ENCODE peak calls at places on chromosomes 2 and 18, in five cellular contexts. One of them, this sample, is unnamed. For H3K9me3, the result is how much of the 10 kb centered on the place peaks cover.

GRCh38 chr2:155895016-155895415 is 437.5 kb downstream of the NR4A2 start:
- DNase-seq in PC-3: peak
- DNase-seq in A549: no peak
- DNase-seq in ovary: no peak
- DNase-seq in DND-41: no peak
- DNase-seq in this sample: no peak

GRCh38 chr2:40403233-40403841 is 48.6 kb downstream of the SLC8A1 start:
- DNase-seq in PC-3: peak
- DNase-seq in A549: no peak
- DNase-seq in ovary: no peak
- DNase-seq in DND-41: no peak
- DNase-seq in this sample: no peak

GRCh38 chr2:88016948-88017779 is 817 bp upstream of the RNU2-63P start:
- DNase-seq in PC-3: no peak
- DNase-seq in A549: peak
- DNase-seq in ovary: no peak
- DNase-seq in DND-41: no peak
- DNase-seq in this sample: peak

GRCh38 chr18:8895341-8895740 is 190.0 kb downstream of the MTCL1 start:
- DNase-seq in PC-3: no peak
- DNase-seq in DND-41: no peak
- DNase-seq in A549: no peak
- DNase-seq in ovary: no peak
- DNase-seq in this sample: no peak

GRCh38 chr18:34467059-34467458 is 242.3 kb upstream of the NOL4 start:
- DNase-seq in A549: no peak
- DNase-seq in PC-3: peak
- DNase-seq in DND-41: no peak
- DNase-seq in ovary: no peak
- DNase-seq in this sample: no peak

GRCh38 chr2:142544173-142544572 is 333.3 kb upstream of the KYNU start:
- DNase-seq in PC-3: no peak
- DNase-seq in ovary: no peak
- DNase-seq in DND-41: no peak
- DNase-seq in A549: no peak
- DNase-seq in this sample: no peak

GRCh38 chr2:241179894-241180293 is 8.6 kb upstream of the ANO7 start:
- DNase-seq in DND-41: no peak
- DNase-seq in A549: no peak
- DNase-seq in ovary: no peak
- DNase-seq in PC-3: no peak
- DNase-seq in this sample: no peak

GRCh38 chr2:106570316-106570715 is 83.2 kb downstream of the CD8B2 start:
- DNase-seq in A549: no peak
- DNase-seq in ovary: no peak
- DNase-seq in DND-41: no peak
- DNase-seq in PC-3: no peak
- DNase-seq in this sample: no peak

GRCh38 chr2:26970244-26970927 is at the start of gene MAPRE3:
- DNase-seq in A549: peak
- DNase-seq in DND-41: peak
- DNase-seq in ovary: peak
- DNase-seq in PC-3: peak
- DNase-seq in this sample: peak

GRCh38 chr18:49546719-49547273 is 15.1 kb upstream of the LIPG start:
- DNase-seq in ovary: no peak
- DNase-seq in DND-41: no peak
- DNase-seq in PC-3: no peak
- DNase-seq in A549: no peak
- DNase-seq in this sample: no peak

GRCh38 chr2:30707304-30707903 is 99.8 kb downstream of the CAPN13 start:
- DNase-seq in ovary: no peak
- DNase-seq in A549: no peak
- DNase-seq in DND-41: no peak
- DNase-seq in PC-3: no peak
- DNase-seq in this sample: no peak

GRCh38 chr2:135909976-135910375 is 33.7 kb upstream of the MCM6 start:
- DNase-seq in A549: no peak
- DNase-seq in ovary: no peak
- DNase-seq in DND-41: no peak
- DNase-seq in PC-3: no peak
- DNase-seq in this sample: no peak

GRCh38 chr2:135149251-135149650 is 97.2 kb downstream of the RAB3GAP1 start:
- DNase-seq in ovary: no peak
- DNase-seq in A549: no peak
- DNase-seq in PC-3: peak
- DNase-seq in DND-41: no peak
- DNase-seq in this sample: no peak

GRCh38 chr2:176161817-176162626 is 4.9 kb downstream of the HOXD3 start:
- DNase-seq in DND-41: no peak
- DNase-seq in PC-3: no peak
- DNase-seq in ovary: no peak
- DNase-seq in A549: no peak
- DNase-seq in this sample: no peak

GRCh38 chr2:151614606-151615306 is 119.5 kb downstream of the NEB start:
- DNase-seq in DND-41: no peak
- DNase-seq in ovary: no peak
- DNase-seq in A549: no peak
- DNase-seq in PC-3: no peak
- DNase-seq in this sample: no peak

GRCh38 chr2:180520206-180520605 is 460.2 kb upstream of the UBE2E3 start:
- DNase-seq in PC-3: peak
- DNase-seq in DND-41: no peak
- DNase-seq in A549: no peak
- DNase-seq in ovary: no peak
- DNase-seq in this sample: no peak

GRCh38 chr2:55441280-55441892 is 21.7 kb upstream of the CCDC88A start:
- DNase-seq in PC-3: no peak
- DNase-seq in DND-41: no peak
- DNase-seq in ovary: no peak
- DNase-seq in A549: no peak
- DNase-seq in this sample: no peak

GRCh38 chr2:190862591-190862991 is 18.0 kb upstream of the GLS start:
- DNase-seq in PC-3: no peak
- DNase-seq in DND-41: no peak
- DNase-seq in A549: no peak
- DNase-seq in ovary: no peak
- DNase-seq in this sample: no peak

GRCh38 chr2:96099861-96100798 is 16.2 kb downstream of the ADRA2B start:
- DNase-seq in ovary: peak
- DNase-seq in PC-3: no peak
- DNase-seq in DND-41: peak
- DNase-seq in A549: no peak
- DNase-seq in this sample: no peak

GRCh38 chr2:58261215-58261614 is 20.1 kb upstream of the FANCL start:
- DNase-seq in A549: no peak
- DNase-seq in PC-3: peak
- DNase-seq in DND-41: no peak
- DNase-seq in ovary: no peak
- DNase-seq in this sample: no peak

GRCh38 chr18:57771626-57772025 is 31.5 kb downstream of the ATP8B1 start:
- DNase-seq in ovary: no peak
- DNase-seq in DND-41: no peak
- DNase-seq in A549: no peak
- DNase-seq in PC-3: peak
- DNase-seq in this sample: no peak

GRCh38 chr2:15800489-15801329 is 139.6 kb upstream of the MYCN start:
- DNase-seq in ovary: no peak
- DNase-seq in A549: no peak
- DNase-seq in DND-41: no peak
- DNase-seq in PC-3: no peak
- DNase-seq in this sample: peak

GRCh38 chr2:112880696-112881095 is 30.3 kb upstream of the IL37 start:
- DNase-seq in PC-3: no peak
- DNase-seq in A549: no peak
- DNase-seq in DND-41: no peak
- DNase-seq in ovary: no peak
- DNase-seq in this sample: no peak

GRCh38 chr18:3402962-3403585 is 46.9 kb upstream of the TGIF1 start:
- DNase-seq in DND-41: peak
- DNase-seq in A549: no peak
- DNase-seq in ovary: no peak
- DNase-seq in PC-3: no peak
- DNase-seq in this sample: no peak

GRCh38 chr2:23346029-23346428 is 39.0 kb upstream of the KLHL29 start:
- DNase-seq in PC-3: no peak
- DNase-seq in DND-41: no peak
- DNase-seq in A549: no peak
- DNase-seq in ovary: no peak
- DNase-seq in this sample: no peak

GRCh38 chr2:21367421-21367820 is 243.7 kb downstream of the TDRD15 start:
- DNase-seq in ovary: no peak
- DNase-seq in A549: no peak
- DNase-seq in PC-3: peak
- DNase-seq in DND-41: no peak
- DNase-seq in this sample: peak

GRCh38 chr2:22946553-22946952 is 438.4 kb upstream of the KLHL29 start:
- DNase-seq in ovary: no peak
- DNase-seq in PC-3: no peak
- DNase-seq in DND-41: no peak
- DNase-seq in A549: no peak
- DNase-seq in this sample: peak

GRCh38 chr18:74331404-74331803 is 15.8 kb downstream of the C18orf63 start:
- DNase-seq in ovary: no peak
- DNase-seq in A549: peak
- DNase-seq in DND-41: no peak
- DNase-seq in PC-3: peak
- DNase-seq in this sample: no peak

GRCh38 chr2:153405196-153405595 is 73.4 kb downstream of the RPRM start:
- DNase-seq in A549: no peak
- DNase-seq in DND-41: no peak
- DNase-seq in PC-3: no peak
- DNase-seq in ovary: no peak
- DNase-seq in this sample: no peak
- H3K9me3 ChIP-seq in A549: under half
- H3K9me3 ChIP-seq in DND-41: under half
- H3K9me3 ChIP-seq in PC-3: under half
- H3K9me3 ChIP-seq in ovary: under half
- H3K9me3 ChIP-seq in this sample: under half

DNA sequence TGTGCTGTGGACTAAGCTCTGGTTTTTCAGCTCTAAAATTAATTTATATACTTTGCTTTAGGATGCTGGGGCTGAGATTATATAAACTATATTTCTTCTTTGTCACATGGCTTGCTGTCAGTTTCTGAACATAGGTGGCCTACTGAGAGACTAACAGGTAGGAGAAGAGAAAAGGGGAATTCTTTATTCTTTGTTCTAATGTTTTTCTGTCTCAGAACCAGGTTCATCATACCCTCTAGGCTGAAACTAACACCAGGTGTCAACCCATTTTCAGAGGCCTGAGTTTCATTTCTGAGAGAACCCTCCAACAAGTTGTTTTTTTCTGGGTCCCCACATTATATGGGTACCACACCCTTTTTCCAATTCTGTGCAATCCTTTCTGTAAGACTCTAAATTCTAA is 843.6 kb downstream of the TRIB2 start:
- DNase-seq in DND-41: no peak
- DNase-seq in PC-3: no peak
- DNase-seq in A549: no peak
- DNase-seq in ovary: no peak
- DNase-seq in this sample: no peak
- H3K9me3 ChIP-seq in DND-41: under half
- H3K9me3 ChIP-seq in PC-3: under half
- H3K9me3 ChIP-seq in A549: under half
- H3K9me3 ChIP-seq in ovary: under half
- H3K9me3 ChIP-seq in this sample: under half

GRCh38 chr2:63066265-63066664 is 15.6 kb downstream of the OTX1 start:
- DNase-seq in PC-3: no peak
- DNase-seq in A549: no peak
- DNase-seq in ovary: no peak
- DNase-seq in DND-41: no peak
- DNase-seq in this sample: no peak
- H3K9me3 ChIP-seq in PC-3: under half
- H3K9me3 ChIP-seq in A549: under half
- H3K9me3 ChIP-seq in ovary: under half
- H3K9me3 ChIP-seq in DND-41: under half
- H3K9me3 ChIP-seq in this sample: under half

DNA sequence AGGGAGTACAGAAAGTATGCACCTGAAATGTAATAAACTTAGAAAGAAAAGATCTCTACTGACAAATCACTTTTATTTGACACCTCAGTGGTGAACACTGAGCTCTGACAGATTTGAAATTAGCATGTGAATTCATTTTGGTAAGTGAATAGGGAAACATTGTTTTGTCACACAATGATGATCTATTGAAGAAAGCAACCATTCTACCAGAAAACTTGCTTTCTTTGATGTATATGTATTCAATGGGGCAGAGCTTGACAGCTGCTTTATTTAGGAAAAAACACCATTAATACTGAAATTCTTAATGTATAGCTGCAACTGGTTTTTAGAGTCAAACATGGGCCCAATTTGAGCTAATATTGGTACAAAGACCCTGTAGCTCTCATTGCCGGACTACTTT is 500.6 kb downstream of the CCDC85A start:
- DNase-seq in DND-41: no peak
- DNase-seq in PC-3: no peak
- DNase-seq in A549: no peak
- DNase-seq in ovary: no peak
- DNase-seq in this sample: no peak
- H3K9me3 ChIP-seq in DND-41: under half
- H3K9me3 ChIP-seq in PC-3: under half
- H3K9me3 ChIP-seq in A549: under half
- H3K9me3 ChIP-seq in ovary: under half
- H3K9me3 ChIP-seq in this sample: under half

GRCh38 chr2:89818873-89819272 is 1127.4 kb downstream of the RPIA start:
- DNase-seq in DND-41: no peak
- DNase-seq in A549: no peak
- DNase-seq in PC-3: no peak
- DNase-seq in ovary: no peak
- DNase-seq in this sample: no peak
- H3K9me3 ChIP-seq in DND-41: half or more
- H3K9me3 ChIP-seq in A549: under half
- H3K9me3 ChIP-seq in PC-3: half or more
- H3K9me3 ChIP-seq in ovary: under half
- H3K9me3 ChIP-seq in this sample: half or more

GRCh38 chr2:13091463-13091862 is 374.7 kb downstream of the TRIB2 start:
- DNase-seq in PC-3: no peak
- DNase-seq in ovary: no peak
- DNase-seq in DND-41: no peak
- DNase-seq in A549: no peak
- DNase-seq in this sample: no peak
- H3K9me3 ChIP-seq in PC-3: under half
- H3K9me3 ChIP-seq in ovary: under half
- H3K9me3 ChIP-seq in DND-41: under half
- H3K9me3 ChIP-seq in A549: under half
- H3K9me3 ChIP-seq in this sample: under half

This sample was measured in NT2/D1.